ENCODE peak calls at places on chromosome 6, in ten cellular contexts. T is right lobe of liver; L is AG08395; A is NCI-H748 treated with DMSO at 0.1 percent for 48 hours; M is Karpas-422; O is activated T-helper 1 cell treated with anti-CD3 and anti-CD28 coated beads, Interleukin-2, amount 50 U/mL, for 16 hours; U is omental fat pad; I is germinal center; G is type B pancreatic cell; D is mesenchymal stem cell. E is an unnamed sample.
A peak's percentile ranks its signal among the peaks of the same experiment; 100 is the strongest.

GRCh38 chr6:170075659-170076223 is 215.1 kb downstream of the DLL1 start:
- DNase-seq in T (peak; percentile 26), L (no peak), A (no peak), M (no peak), O (no peak), U (no peak), I (no peak), G (peak; percentile 58), D (no peak), E (peak; percentile 50)

GRCh38 chr6:105015482-105015881 is 58.6 kb downstream of the LIN28B start:
- DNase-seq in T (no peak), L (peak; percentile 55), A (no peak), M (no peak), O (no peak), U (no peak), I (no peak), G (no peak), D (peak; percentile 53), E (no peak)

GRCh38 chr6:153511896-153512496 is 380.9 kb upstream of the RGS17 start:
- DNase-seq in T (no peak), L (peak; percentile 38), A (no peak), M (peak; percentile 86), O (no peak), U (no peak), I (peak; percentile 31), G (no peak), D (peak; percentile 44), E (no peak)

GRCh38 chr6:7218586-7218985 is 94.4 kb downstream of the SSR1 start:
- DNase-seq in T (no peak), L (no peak), A (no peak), M (no peak), O (no peak), U (no peak), I (no peak), G (no peak), D (peak; percentile 26), E (no peak)

GRCh38 chr6:8940356-8940755 is 505.0 kb upstream of the SLC35B3 start:
- DNase-seq in T (no peak), L (no peak), A (peak; percentile 77), M (no peak), O (no peak), U (no peak), I (no peak), G (no peak), D (no peak), E (no peak)

GRCh38 chr6:145199961-145200360 is 535.4 kb downstream of the EPM2A start:
- DNase-seq in T (no peak), L (no peak), A (peak; percentile 64), M (no peak), O (no peak), U (no peak), I (no peak), G (no peak), D (peak; percentile 77), E (no peak)

GRCh38 chr6:89611666-89612065 is 26.9 kb downstream of the LYRM2 start:
- DNase-seq in T (no peak), L (peak; percentile 44), A (no peak), M (no peak), O (no peak), U (no peak), I (no peak), G (no peak), D (peak; percentile 5), E (no peak)

GRCh38 chr6:155418017-155418749 is 37.5 kb downstream of the NOX3 start:
- DNase-seq in T (no peak), L (peak; percentile 33), A (peak; percentile 58), M (no peak), O (peak; percentile 41), U (no peak), I (peak; percentile 53), G (no peak), D (peak; percentile 75), E (no peak)

GRCh38 chr6:4270799-4271198 is 135.4 kb upstream of the ECI2 start:
- DNase-seq in T (no peak), L (peak; percentile 29), A (no peak), M (no peak), O (no peak), U (no peak), I (no peak), G (no peak), D (no peak), E (no peak)

GRCh38 chr6:1612902-1613301 is 3.2 kb downstream of the FOXC1 start:
- DNase-seq in T (no peak), L (no peak), A (no peak), M (no peak), O (no peak), U (no peak), I (no peak), G (no peak), D (no peak), E (no peak)

GRCh38 chr6:46930331-46930730 is 8.6 kb upstream of the ADGRF5 start:
- DNase-seq in T (no peak), L (no peak), A (no peak), M (no peak), O (no peak), U (no peak), I (no peak), G (no peak), D (no peak), E (no peak)

GRCh38 chr6:157867155-157867559 is 44.1 kb downstream of the SNX9 start:
- DNase-seq in T (no peak), L (peak; percentile 60), A (no peak), M (no peak), O (no peak), U (no peak), I (no peak), G (no peak), D (peak; percentile 47), E (no peak)

GRCh38 chr6:13268914-13269532 is 59.3 kb downstream of the TBC1D7 start:
- DNase-seq in T (no peak), L (peak; percentile 61), A (no peak), M (no peak), O (no peak), U (no peak), I (no peak), G (no peak), D (peak; percentile 58), E (no peak)

GRCh38 chr6:139539852-139540251 is 165.4 kb upstream of the CITED2 start:
- DNase-seq in T (no peak), L (peak; percentile 75), A (no peak), M (no peak), O (no peak), U (no peak), I (no peak), G (no peak), D (peak; percentile 98), E (peak; percentile 80)

GRCh38 chr6:78910611-78911134 is 43.3 kb downstream of the IRAK1BP1 start:
- DNase-seq in T (no peak), L (no peak), A (no peak), M (no peak), O (no peak), U (no peak), I (peak; percentile 60), G (peak; percentile 65), D (peak; percentile 24), E (no peak)

GRCh38 chr6:41548098-41548840 is 2.1 kb downstream of the FOXP4 start:
- DNase-seq in T (peak; percentile 86), L (no peak), A (no peak), M (no peak), O (no peak), U (no peak), I (no peak), G (no peak), D (no peak), E (no peak)

GRCh38 chr6:125477141-125477540 is 175.4 kb upstream of the HDDC2 start:
- DNase-seq in T (no peak), L (no peak), A (no peak), M (no peak), O (no peak), U (no peak), I (no peak), G (no peak), D (no peak), E (no peak)

GRCh38 chr6:30683980-30684338 is 2.5 kb downstream of the PPP1R18 start:
- DNase-seq in T (no peak), L (no peak), A (no peak), M (peak; percentile 56), O (no peak), U (no peak), I (no peak), G (no peak), D (no peak), E (no peak)

GRCh38 chr6:98593676-98594075 is 240.7 kb upstream of the POU3F2 start:
- DNase-seq in T (no peak), L (no peak), A (no peak), M (no peak), O (no peak), U (no peak), I (no peak), G (no peak), D (no peak), E (no peak)